ENCODE peak calls at places on chromosomes 7 and 10, in nine cellular contexts. U, M, P, Q, F, O, G, C and K are unnamed samples.

GRCh38 chr10:48467669-48468068 is 137.2 kb downstream of the ARHGAP22 start:
- DNase-seq in U (no peak), M (no peak), P (peak), Q (no peak), F (no peak), O (no peak), G (no peak), C (no peak), K (no peak)

GRCh38 chr7:104530243-104530642 is 201.8 kb downstream of the LHFPL3 start:
- DNase-seq in U (no peak), M (no peak), P (no peak), Q (no peak), F (no peak), O (no peak), G (no peak), C (no peak), K (no peak)

GRCh38 chr10:126903646-126904360 is 1.4 kb upstream of the DOCK1 start:
- DNase-seq in U (no peak), M (no peak), P (peak), Q (peak), F (no peak), O (no peak), G (no peak), C (no peak), K (no peak)

GRCh38 chr7:80622531-80622930 is 15.9 kb upstream of the CD36 start:
- DNase-seq in U (no peak), M (no peak), P (no peak), Q (no peak), F (no peak), O (no peak), G (no peak), C (no peak), K (no peak)

GRCh38 chr7:105673367-105674188 is 92.3 kb upstream of the EFCAB10 start:
- DNase-seq in U (peak), M (peak), P (no peak), Q (no peak), F (no peak), O (peak), G (peak), C (no peak), K (no peak)

GRCh38 chr10:80500572-80501380 is 36.9 kb upstream of the SH2D4B start:
- DNase-seq in U (peak), M (no peak), P (peak), Q (peak), F (peak), O (peak), G (no peak), C (no peak), K (no peak)

GRCh38 chr7:158567153-158567603 is 20.4 kb downstream of the PTPRN2 start:
- DNase-seq in U (no peak), M (no peak), P (no peak), Q (no peak), F (no peak), O (no peak), G (no peak), C (no peak), K (no peak)

GRCh38 chr7:155230169-155230593 is 67.5 kb upstream of the INSIG1 start:
- DNase-seq in U (peak), M (no peak), P (no peak), Q (peak), F (peak), O (peak), G (no peak), C (peak), K (peak)

GRCh38 chr7:17481118-17481517 is 182.7 kb downstream of the AHR start:
- DNase-seq in U (no peak), M (no peak), P (no peak), Q (no peak), F (no peak), O (no peak), G (no peak), C (no peak), K (no peak)

GRCh38 chr10:11043039-11043438 is 25.4 kb downstream of the CELF2 start:
- DNase-seq in U (no peak), M (no peak), P (no peak), Q (no peak), F (no peak), O (no peak), G (no peak), C (no peak), K (no peak)

GRCh38 chr10:35386594-35387174 is 50.4 kb downstream of the CCNY start:
- DNase-seq in U (no peak), M (no peak), P (no peak), Q (no peak), F (no peak), O (peak), G (no peak), C (no peak), K (no peak)

GRCh38 chr10:128125416-128125943 is 743 bp downstream of the MKI67 start:
- DNase-seq in U (no peak), M (peak), P (no peak), Q (peak), F (peak), O (no peak), G (peak), C (no peak), K (no peak)

GRCh38 chr10:64430690-64431323 is 909.6 kb downstream of the REEP3 start:
- DNase-seq in U (no peak), M (no peak), P (no peak), Q (no peak), F (peak), O (no peak), G (peak), C (peak), K (no peak)

GRCh38 chr7:43658718-43659548 is 70.4 kb downstream of the COA1 start:
- DNase-seq in U (peak), M (no peak), P (no peak), Q (no peak), F (peak), O (no peak), G (no peak), C (no peak), K (no peak)

GRCh38 chr10:59724098-59724938 is 14.7 kb upstream of the SLC16A9 start:
- DNase-seq in U (peak), M (no peak), P (no peak), Q (no peak), F (no peak), O (no peak), G (peak), C (no peak), K (no peak)

GRCh38 chr7:82122290-82122689 is 321.3 kb downstream of the CACNA2D1 start:
- DNase-seq in U (no peak), M (no peak), P (no peak), Q (no peak), F (no peak), O (no peak), G (no peak), C (no peak), K (no peak)

GRCh38 chr7:106126170-106126938 is 14.2 kb upstream of the SYPL1 start:
- DNase-seq in U (no peak), M (no peak), P (no peak), Q (no peak), F (peak), O (peak), G (peak), C (no peak), K (no peak)

GRCh38 chr7:43942997-43943701 is 16.9 kb downstream of the UBE2D4 start:
- DNase-seq in U (no peak), M (no peak), P (no peak), Q (no peak), F (no peak), O (no peak), G (peak), C (no peak), K (no peak)

GRCh38 chr7:94578615-94579014 is 69.0 kb downstream of the CASD1 start:
- DNase-seq in U (no peak), M (no peak), P (no peak), Q (no peak), F (no peak), O (no peak), G (no peak), C (no peak), K (no peak)

GRCh38 chr10:100403734-100404133 is 56.7 kb downstream of the SCD start:
- DNase-seq in U (no peak), M (no peak), P (no peak), Q (no peak), F (no peak), O (no peak), G (no peak), C (no peak), K (no peak)

GRCh38 chr7:88321694-88322093 is 15.0 kb upstream of the STEAP4 start:
- DNase-seq in U (no peak), M (no peak), P (no peak), Q (no peak), F (no peak), O (no peak), G (no peak), C (no peak), K (no peak)

GRCh38 chr7:153457796-153458195 is 594.4 kb upstream of the DPP6 start:
- DNase-seq in U (no peak), M (no peak), P (no peak), Q (no peak), F (no peak), O (no peak), G (no peak), C (no peak), K (no peak)

GRCh38 chr7:8175929-8176369 is 86.0 kb downstream of the ICA1 start:
- DNase-seq in U (no peak), M (no peak), P (no peak), Q (no peak), F (no peak), O (no peak), G (no peak), C (no peak), K (no peak)

GRCh38 chr7:81094952-81095351 is 176.1 kb upstream of the SEMA3C start:
- DNase-seq in U (no peak), M (no peak), P (no peak), Q (no peak), F (no peak), O (no peak), G (no peak), C (no peak), K (no peak)

GRCh38 chr7:105346593-105347322 is 42.0 kb downstream of the SRPK2 start:
- DNase-seq in U (no peak), M (no peak), P (no peak), Q (no peak), F (no peak), O (no peak), G (no peak), C (no peak), K (no peak)

DNA sequence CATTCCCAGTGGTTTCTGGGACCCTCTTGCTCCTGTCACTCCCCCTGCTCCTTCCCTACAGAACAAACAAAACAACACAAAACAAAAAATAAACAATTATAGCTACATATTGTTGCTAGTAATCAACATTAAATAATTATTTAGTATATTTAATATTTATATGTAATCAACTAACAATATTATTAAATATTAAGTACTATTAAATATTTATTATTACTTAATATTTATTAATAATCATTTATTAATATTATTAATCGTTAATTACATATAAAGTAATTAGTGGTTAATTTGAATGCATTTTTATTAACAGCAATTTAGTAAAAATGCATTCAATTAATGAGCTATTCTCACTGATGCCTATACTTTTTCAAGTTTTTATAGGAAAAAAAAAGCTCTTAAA is 139.4 kb downstream of the ITGB8 start:
- DNase-seq in U (no peak), M (no peak), P (no peak), Q (no peak), F (no peak), O (no peak), G (no peak), C (no peak), K (no peak)
- TF ChIP-seq POLR2A in U (no peak), M (no peak), P (no peak), Q (no peak), F (no peak), O (no peak), G (no peak), C (no peak), K (no peak)

GRCh38 chr7:12686234-12686893 is 1.1 kb upstream of the ARL4A start:
- DNase-seq in U (peak), M (peak), P (peak), Q (peak), F (peak), O (peak), G (peak), C (peak), K (peak)
- TF ChIP-seq POLR2A in U (no peak), M (no peak), P (no peak), Q (no peak), F (peak), O (peak), G (no peak), C (no peak), K (no peak)

GRCh38 chr7:26151650-26151952 is 397 bp upstream of the NFE2L3 start:
- DNase-seq in U (no peak), M (no peak), P (no peak), Q (no peak), F (no peak), O (no peak), G (no peak), C (no peak), K (no peak)

GRCh38 chr7:26153246-26153822 is 1.3 kb downstream of the NFE2L3 start:
- DNase-seq in U (no peak), M (no peak), P (no peak), Q (no peak), F (no peak), O (no peak), G (peak), C (no peak), K (no peak)

GRCh38 chr7:26151953-26152781 is at the start of gene NFE2L3:
- DNase-seq in U (peak), M (peak), P (peak), Q (peak), F (peak), O (peak), G (peak), C (peak), K (peak)

GRCh38 chr7:26155531-26156375 is 3.8 kb downstream of the NFE2L3 start:
- DNase-seq in U (no peak), M (no peak), P (no peak), Q (no peak), F (no peak), O (no peak), G (no peak), C (no peak), K (peak)

GRCh38 chr7:26153823-26154783 is 2.1 kb downstream of the NFE2L3 start:
- DNase-seq in U (no peak), M (no peak), P (no peak), Q (no peak), F (no peak), O (no peak), G (peak), C (no peak), K (peak)
- TF ChIP-seq POLR2A in U (no peak), M (no peak), P (no peak), Q (no peak), F (no peak), O (no peak), G (peak), C (no peak), K (no peak)

DNA sequence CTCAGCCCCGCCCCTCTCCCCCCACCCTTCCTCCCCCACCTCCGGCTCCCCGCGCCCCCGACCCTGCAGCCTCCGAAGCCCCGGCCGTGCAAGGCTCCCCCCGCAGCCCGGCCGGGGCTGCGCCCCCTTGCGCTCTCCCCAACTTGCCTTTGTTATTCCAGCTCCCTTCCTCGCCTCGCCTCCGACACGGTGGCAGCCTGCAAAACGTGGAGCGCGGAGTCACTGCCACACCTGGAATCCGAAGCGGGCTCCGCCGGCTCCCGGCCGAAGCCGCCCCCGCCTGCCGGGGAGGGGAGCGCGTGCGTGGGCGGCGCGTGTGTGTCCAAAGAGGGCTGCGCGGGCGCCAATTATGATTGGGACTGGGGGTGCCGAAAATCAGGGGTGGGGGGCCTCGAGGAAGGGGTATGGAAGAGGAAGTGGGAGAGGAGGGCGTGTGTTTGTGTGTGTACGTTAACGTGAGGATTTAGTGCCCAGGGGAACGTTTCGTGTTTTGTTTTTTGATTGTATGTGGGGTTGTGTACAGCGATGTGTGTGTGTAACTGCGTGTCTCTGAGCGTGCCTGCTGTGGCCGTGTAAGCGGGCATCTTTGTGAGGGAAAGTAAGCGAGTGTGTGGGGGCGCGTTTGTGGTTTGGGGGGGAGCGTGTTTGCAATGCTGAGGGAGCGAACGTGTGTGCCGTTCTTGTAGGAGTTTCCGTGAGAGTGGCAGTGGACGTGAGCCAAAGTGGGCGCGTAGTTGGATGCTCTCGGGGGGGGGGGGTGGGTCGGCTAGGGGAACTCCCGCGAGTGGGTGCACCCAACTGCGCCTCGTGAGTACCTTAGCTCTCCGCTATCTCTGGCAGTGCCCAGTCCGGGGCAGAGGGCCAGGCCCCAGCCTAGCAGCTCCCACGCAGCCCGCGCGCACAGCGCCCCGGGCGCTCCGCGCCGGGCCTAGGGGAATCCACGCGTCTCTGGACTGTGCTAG is 1.2 kb upstream of the ZMIZ1 start:
- DNase-seq in U (peak), M (peak), P (peak), Q (peak), F (peak), O (peak), G (peak), C (peak), K (peak)
- TF ChIP-seq POLR2A in U (peak), M (no peak), P (no peak), Q (no peak), F (no peak), O (peak), G (no peak), C (no peak), K (no peak)

GRCh38 chr10:69179743-69180524 is at the start of gene SUPV3L1:
- DNase-seq in U (peak), M (peak), P (peak), Q (peak), F (peak), O (peak), G (peak), C (peak), K (peak)
- TF ChIP-seq POLR2A in U (peak), M (peak), P (no peak), Q (peak), F (peak), O (peak), G (peak), C (peak), K (peak)

DNA sequence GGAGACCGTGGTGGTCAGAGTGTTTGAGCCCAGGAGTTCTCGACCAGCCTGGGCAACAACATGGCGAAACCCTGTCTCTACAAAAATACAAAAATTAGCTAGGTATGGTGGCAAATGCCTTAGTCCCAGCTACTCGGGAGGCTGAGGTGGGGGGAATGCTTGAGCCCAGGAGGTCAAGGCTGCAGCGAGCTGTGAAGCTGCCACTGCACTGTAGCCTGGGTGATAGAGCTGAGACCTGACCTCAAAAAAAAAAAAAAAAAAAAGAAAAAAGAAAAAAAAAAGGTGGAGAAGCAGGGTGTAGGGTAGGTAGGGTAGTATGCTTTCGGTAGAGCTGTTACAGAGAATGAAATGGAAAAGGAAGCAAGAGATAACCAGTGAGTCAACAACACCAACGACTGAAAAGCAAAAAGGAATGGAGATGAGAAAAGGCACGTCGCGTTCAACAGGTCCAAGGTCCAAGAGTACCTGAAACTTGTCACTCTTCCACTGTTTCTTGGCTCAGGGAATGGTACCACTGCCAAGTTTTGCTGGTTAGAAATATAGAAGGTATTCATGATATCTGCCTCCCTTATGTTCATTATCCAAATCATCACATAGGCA is 4.3 kb upstream of the RSBN1L start:
- DNase-seq in U (no peak), M (no peak), P (no peak), Q (no peak), F (no peak), O (no peak), G (peak), C (no peak), K (no peak)
- TF ChIP-seq POLR2A in U (no peak), M (no peak), P (no peak), Q (no peak), F (no peak), O (no peak), G (no peak), C (no peak), K (no peak)